ENCODE peak calls at places on chromosome 5, in eight cellular contexts. One of them, this sample, is unnamed.

GRCh38 chr5:83895860-83896259 is 175.2 kb upstream of the HAPLN1 start:
- DNase-seq in hepatocyte: no peak
- DNase-seq in HCT116: no peak
- DNase-seq in WTC11: no peak
- DNase-seq in breast epithelium: no peak
- DNase-seq in mucosa of descending colon: no peak
- DNase-seq in GM12864: no peak
- DNase-seq in neural crest cell: no peak
- DNase-seq in this sample: no peak

GRCh38 chr5:178940569-178941360 is at the start of gene ZNF454:
- DNase-seq in hepatocyte: no peak
- DNase-seq in HCT116: no peak
- DNase-seq in WTC11: peak
- DNase-seq in breast epithelium: peak
- DNase-seq in mucosa of descending colon: peak
- DNase-seq in GM12864: no peak
- DNase-seq in neural crest cell: no peak
- DNase-seq in this sample: peak

GRCh38 chr5:96259211-96259772 is 173.8 kb downstream of the PCSK1 start:
- DNase-seq in hepatocyte: no peak
- DNase-seq in HCT116: no peak
- DNase-seq in WTC11: no peak
- DNase-seq in breast epithelium: no peak
- DNase-seq in mucosa of descending colon: no peak
- DNase-seq in GM12864: no peak
- DNase-seq in neural crest cell: no peak
- DNase-seq in this sample: no peak

GRCh38 chr5:132979367-132979935 is 16.0 kb upstream of the AFF4 start:
- DNase-seq in hepatocyte: no peak
- DNase-seq in HCT116: no peak
- DNase-seq in WTC11: no peak
- DNase-seq in breast epithelium: no peak
- DNase-seq in mucosa of descending colon: no peak
- DNase-seq in GM12864: no peak
- DNase-seq in neural crest cell: no peak
- DNase-seq in this sample: no peak

GRCh38 chr5:112800901-112801300 is 60.2 kb upstream of the SRP19 start:
- DNase-seq in hepatocyte: no peak
- DNase-seq in HCT116: no peak
- DNase-seq in WTC11: no peak
- DNase-seq in breast epithelium: no peak
- DNase-seq in mucosa of descending colon: no peak
- DNase-seq in GM12864: no peak
- DNase-seq in neural crest cell: no peak
- DNase-seq in this sample: no peak

GRCh38 chr5:149485655-149486615 is 65.3 kb downstream of the CSNK1A1 start:
- DNase-seq in hepatocyte: peak
- DNase-seq in HCT116: peak
- DNase-seq in WTC11: no peak
- DNase-seq in breast epithelium: peak
- DNase-seq in mucosa of descending colon: peak
- DNase-seq in GM12864: no peak
- DNase-seq in neural crest cell: no peak
- DNase-seq in this sample: peak

GRCh38 chr5:84113246-84114118 is 271.2 kb downstream of the EDIL3 start:
- DNase-seq in hepatocyte: no peak
- DNase-seq in HCT116: peak
- DNase-seq in WTC11: peak
- DNase-seq in breast epithelium: no peak
- DNase-seq in mucosa of descending colon: no peak
- DNase-seq in GM12864: no peak
- DNase-seq in neural crest cell: no peak
- DNase-seq in this sample: no peak

GRCh38 chr5:14374100-14374499 is 207.5 kb upstream of the OTULINL start:
- DNase-seq in hepatocyte: no peak
- DNase-seq in HCT116: no peak
- DNase-seq in WTC11: no peak
- DNase-seq in breast epithelium: no peak
- DNase-seq in mucosa of descending colon: no peak
- DNase-seq in GM12864: no peak
- DNase-seq in neural crest cell: no peak
- DNase-seq in this sample: no peak

GRCh38 chr5:15598294-15598902 is 98.4 kb downstream of the FBXL7 start:
- DNase-seq in hepatocyte: peak
- DNase-seq in HCT116: no peak
- DNase-seq in WTC11: peak
- DNase-seq in breast epithelium: no peak
- DNase-seq in mucosa of descending colon: no peak
- DNase-seq in GM12864: no peak
- DNase-seq in neural crest cell: peak
- DNase-seq in this sample: no peak

GRCh38 chr5:159156839-159157238 is 52.5 kb downstream of the RNF145 start:
- DNase-seq in hepatocyte: peak
- DNase-seq in HCT116: peak
- DNase-seq in WTC11: no peak
- DNase-seq in breast epithelium: no peak
- DNase-seq in mucosa of descending colon: no peak
- DNase-seq in GM12864: peak
- DNase-seq in neural crest cell: peak
- DNase-seq in this sample: peak

GRCh38 chr5:54135042-54135441 is 175.3 kb downstream of the ARL15 start:
- DNase-seq in hepatocyte: no peak
- DNase-seq in HCT116: no peak
- DNase-seq in WTC11: no peak
- DNase-seq in breast epithelium: no peak
- DNase-seq in mucosa of descending colon: no peak
- DNase-seq in GM12864: no peak
- DNase-seq in neural crest cell: no peak
- DNase-seq in this sample: no peak

GRCh38 chr5:102545175-102545574 is 46.4 kb upstream of the SLCO6A1 start:
- DNase-seq in hepatocyte: peak
- DNase-seq in HCT116: peak
- DNase-seq in WTC11: peak
- DNase-seq in breast epithelium: no peak
- DNase-seq in mucosa of descending colon: no peak
- DNase-seq in GM12864: no peak
- DNase-seq in neural crest cell: no peak
- DNase-seq in this sample: no peak
- TF ChIP-seq CTCF in hepatocyte: peak
- TF ChIP-seq CTCF in HCT116: peak
- TF ChIP-seq CTCF in WTC11: peak
- TF ChIP-seq CTCF in breast epithelium: no peak
- TF ChIP-seq CTCF in mucosa of descending colon: no peak
- TF ChIP-seq CTCF in GM12864: peak
- TF ChIP-seq CTCF in neural crest cell: peak
- TF ChIP-seq CTCF in this sample: no peak

GRCh38 chr5:168353216-168353957 is 61.9 kb downstream of the WWC1 start:
- DNase-seq in hepatocyte: no peak
- DNase-seq in HCT116: no peak
- DNase-seq in WTC11: no peak
- DNase-seq in breast epithelium: peak
- DNase-seq in mucosa of descending colon: no peak
- DNase-seq in GM12864: no peak
- DNase-seq in neural crest cell: no peak
- DNase-seq in this sample: no peak
- TF ChIP-seq CTCF in hepatocyte: no peak
- TF ChIP-seq CTCF in HCT116: no peak
- TF ChIP-seq CTCF in WTC11: no peak
- TF ChIP-seq CTCF in breast epithelium: no peak
- TF ChIP-seq CTCF in mucosa of descending colon: no peak
- TF ChIP-seq CTCF in GM12864: no peak
- TF ChIP-seq CTCF in neural crest cell: no peak
- TF ChIP-seq CTCF in this sample: no peak

DNA sequence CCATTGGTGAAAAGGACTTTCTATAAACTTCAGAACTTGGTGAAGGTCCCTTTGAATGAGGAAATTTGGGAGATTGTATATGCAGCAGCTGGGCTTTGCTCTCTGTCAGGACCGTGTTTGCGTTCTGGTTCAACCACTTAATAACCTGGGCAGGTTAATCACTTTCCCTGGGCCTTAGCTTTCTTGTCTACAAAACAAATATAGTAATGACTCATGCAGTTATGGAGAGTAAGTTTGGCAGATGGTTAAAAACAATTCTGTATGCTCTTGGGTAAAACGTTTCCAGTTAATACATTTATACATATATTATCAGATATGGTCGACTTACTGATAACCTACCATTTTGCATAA is 197.0 kb downstream of the ARHGEF28 start:
- DNase-seq in hepatocyte: peak
- DNase-seq in HCT116: no peak
- DNase-seq in WTC11: no peak
- DNase-seq in breast epithelium: no peak
- DNase-seq in mucosa of descending colon: no peak
- DNase-seq in GM12864: no peak
- DNase-seq in neural crest cell: no peak
- DNase-seq in this sample: no peak
- TF ChIP-seq CTCF in hepatocyte: no peak
- TF ChIP-seq CTCF in HCT116: no peak
- TF ChIP-seq CTCF in WTC11: no peak
- TF ChIP-seq CTCF in breast epithelium: no peak
- TF ChIP-seq CTCF in mucosa of descending colon: no peak
- TF ChIP-seq CTCF in GM12864: no peak
- TF ChIP-seq CTCF in neural crest cell: no peak
- TF ChIP-seq CTCF in this sample: no peak

DNA sequence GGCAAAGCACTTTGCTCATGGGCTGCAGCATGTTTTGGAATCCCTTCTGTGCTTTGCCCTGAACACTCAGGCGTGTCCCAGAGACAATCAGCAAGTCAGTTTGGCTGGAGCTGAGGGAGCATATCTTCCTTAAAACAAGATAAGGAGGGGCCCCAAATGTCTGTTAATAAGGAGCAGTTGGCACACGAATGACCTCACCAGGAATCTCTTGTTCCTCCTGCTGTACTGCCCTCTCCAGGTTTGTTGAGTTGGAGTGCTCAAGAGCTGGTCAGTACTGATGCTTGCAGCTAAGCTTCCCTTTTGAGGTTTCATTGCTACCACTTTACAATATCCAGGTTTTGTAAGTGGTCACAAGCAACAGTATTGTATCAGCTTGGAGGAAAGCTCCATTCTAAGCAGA is 101.3 kb upstream of the EGFLAM start:
- DNase-seq in hepatocyte: no peak
- DNase-seq in HCT116: no peak
- DNase-seq in WTC11: no peak
- DNase-seq in breast epithelium: no peak
- DNase-seq in mucosa of descending colon: no peak
- DNase-seq in GM12864: no peak
- DNase-seq in neural crest cell: no peak
- DNase-seq in this sample: no peak
- TF ChIP-seq CTCF in hepatocyte: peak
- TF ChIP-seq CTCF in HCT116: peak
- TF ChIP-seq CTCF in WTC11: no peak
- TF ChIP-seq CTCF in breast epithelium: no peak
- TF ChIP-seq CTCF in mucosa of descending colon: no peak
- TF ChIP-seq CTCF in GM12864: no peak
- TF ChIP-seq CTCF in neural crest cell: no peak
- TF ChIP-seq CTCF in this sample: no peak